ENCODE peak calls at places on chromosomes 4 and X, in four cellular contexts. J, G, M and S are unnamed samples.

GRCh38 chr4:10960386-10960785 is 275.8 kb upstream of the CLNK start:
- DNase-seq in M (no peak), G (no peak), J (no peak), S (no peak)

GRCh38 chr4:20418865-20419451 is 167.3 kb downstream of the SLIT2 start:
- DNase-seq in J (peak; percentile 52), G (peak; percentile 48), M (no peak), S (no peak)

GRCh38 chr4:25993564-25994185 is 79.7 kb downstream of the SMIM20 start:
- DNase-seq in J (no peak), G (peak; percentile 97), M (peak; percentile 32), S (no peak)

GRCh38 chr4:87399148-87399547 is 8.2 kb upstream of the HSD17B11 start:
- DNase-seq in G (no peak), M (peak; percentile 71), J (no peak), S (no peak)

GRCh38 chr4:36414248-36414647 is 132.8 kb downstream of the DTHD1 start:
- DNase-seq in J (no peak), G (peak; percentile 25), M (no peak), S (no peak)

GRCh38 chr4:89556596-89557305 is 249.2 kb upstream of the GPRIN3 start:
- DNase-seq in M (no peak), G (no peak), J (peak; percentile 5), S (no peak)

GRCh38 chr4:2962099-2962455 is 1.1 kb downstream of the NOP14 start:
- DNase-seq in M (no peak), J (no peak), G (no peak), S (no peak)

GRCh38 chrX:86148024-86148511 is at the start of gene DACH2:
- DNase-seq in M (peak; percentile 73), J (peak; percentile 75), G (peak; percentile 82), S (peak; percentile 68)

GRCh38 chrX:135698924-135699323 is 14.5 kb upstream of the CT45A1 start:
- DNase-seq in G (no peak), J (no peak), M (no peak), S (no peak)

GRCh38 chr4:165055601-165056000 is 1.9 kb downstream of the TRIM75 start:
- DNase-seq in G (no peak), M (no peak), J (no peak), S (no peak)

GRCh38 chr4:165058676-165059075 is 5.0 kb downstream of the TRIM75 start:
- DNase-seq in M (no peak), J (no peak), G (no peak), S (no peak)

GRCh38 chr4:165060938-165061337 is 7.3 kb downstream of the TRIM75 start:
- DNase-seq in G (peak; percentile 32), J (no peak), M (no peak), S (no peak)
- TF ChIP-seq CTCF in G (peak; percentile 41), J (peak; percentile 21), M (peak; percentile 47), S (no peak)

DNA sequence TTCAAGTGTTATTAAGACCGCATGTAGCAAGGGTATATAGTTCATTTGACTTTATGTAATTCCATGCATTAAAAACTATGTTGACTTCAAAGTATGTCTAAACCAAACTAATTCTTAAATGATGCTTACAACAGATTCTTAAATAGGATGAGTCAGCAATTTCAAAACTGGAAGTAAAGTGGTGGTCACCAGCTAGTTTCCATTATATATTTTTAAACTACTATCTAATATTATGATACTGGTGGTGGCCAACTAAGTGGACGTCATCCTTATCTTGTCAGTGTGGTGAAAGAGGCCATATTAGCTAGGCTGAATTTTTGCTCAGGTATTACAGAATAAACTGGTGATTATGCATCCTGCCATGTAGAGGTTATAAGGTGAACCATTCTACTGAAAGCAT is 1.2 kb downstream of the IL15 start:
- DNase-seq in M (no peak), J (no peak), G (no peak), S (no peak)
- H3K27me3 ChIP-seq in M (no peaks in the 10 kb centered on the region), J (no peaks in the 10 kb centered on the region), G (peaks cover 35% of the 10 kb centered on the region), S (no peaks in the 10 kb centered on the region)

GRCh38 chrX:131747173-131747572 is 203.3 kb downstream of the OR13H1 start:
- DNase-seq in G (no peak), J (peak; percentile 81), M (no peak), S (no peak)
- TF ChIP-seq CTCF in G (no peak), J (peak; percentile 58), M (no peak), S (no peak)

DNA sequence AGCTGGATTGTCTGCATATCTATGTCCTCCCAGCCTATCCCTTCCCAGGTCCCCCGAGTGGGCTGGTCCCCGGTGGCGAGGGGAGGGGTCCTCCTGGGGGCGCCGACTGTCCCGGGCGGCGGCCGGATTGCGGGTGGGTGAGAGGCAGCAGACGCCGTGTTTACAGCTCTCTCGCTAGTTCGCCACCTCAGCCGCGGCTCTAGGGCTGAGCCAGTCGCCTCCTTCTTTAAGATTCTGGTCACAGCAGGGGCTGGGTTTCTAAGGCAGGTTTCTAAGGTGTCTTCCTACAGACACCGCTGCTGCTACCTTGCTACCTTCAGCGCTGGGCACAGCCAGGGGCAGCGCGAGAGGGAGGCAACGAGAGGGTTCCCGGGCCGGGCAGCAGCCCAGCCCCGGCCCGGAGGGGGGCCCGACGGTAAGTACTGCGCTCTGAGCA is 57.2 kb downstream of the FRMPD3 start:
- DNase-seq in G (peak; percentile 65), J (no peak), M (no peak), S (no peak)
- H3K27me3 ChIP-seq in G (peaks cover 58% of the 10 kb centered on the region), J (peaks cover 14% of the 10 kb centered on the region), M (peaks cover 19% of the 10 kb centered on the region), S (no peaks in the 10 kb centered on the region)